ENCODE peak calls at places on chromosome 22, in eight cellular contexts. L is NCI-H146; C is stimulated activated CD8-positive, alpha-beta memory T cell treated with anti-CD3 and anti-CD28 coated beads, Interleukin-15, amount 100 ng/mL, for 4 hours; G is aorta; V is activated CD8-positive, alpha-beta T cell treated with anti-CD3 and anti-CD28 coated beads for 36 hours; J is astrocyte of the cerebellum; W is HEK293T; R is A172. X is an unnamed sample.

GRCh38 chr22:20440637-20441591 is 3.3 kb upstream of the SCARF2 start:
- DNase-seq in J (no peak), C (no peak), L (no peak), R (no peak), W (no peak), V (no peak), G (peak; percentile 32), X (no peak)

GRCh38 chr22:50309601-50309991 is 2.1 kb upstream of the PLXNB2 start:
- DNase-seq in J (no peak), C (no peak), V (no peak), G (no peak), R (no peak), W (no peak), L (no peak), X (no peak)

GRCh38 chr22:38694049-38694448 is 6.7 kb downstream of the JOSD1 start:
- DNase-seq in W (no peak), G (no peak), R (no peak), C (no peak), V (no peak), L (no peak), J (no peak), X (no peak)

GRCh38 chr22:45602824-45603301 is 68.8 kb upstream of the ATXN10 start:
- DNase-seq in R (peak; percentile 64), C (no peak), G (no peak), L (no peak), J (no peak), V (peak; percentile 24), W (peak; percentile 63), X (no peak)

GRCh38 chr22:25027959-25028840 is 75.7 kb downstream of the KIAA1671 start:
- DNase-seq in J (no peak), R (no peak), L (no peak), G (no peak), C (no peak), V (peak; percentile 43), W (peak; percentile 42), X (no peak)

GRCh38 chr22:25368271-25368670 is 148.8 kb downstream of the CRYBB2 start:
- DNase-seq in W (no peak), L (no peak), J (peak; percentile 59), G (no peak), C (no peak), V (no peak), R (peak; percentile 60), X (peak; percentile 23)

GRCh38 chr22:37072673-37073072 is 21.1 kb downstream of the KCTD17 start:
- DNase-seq in G (no peak), J (no peak), W (no peak), L (no peak), R (no peak), C (no peak), V (no peak), X (no peak)

GRCh38 chr22:20117656-20118571 is 888 bp upstream of the TRMT2A start:
- DNase-seq in G (peak; percentile 59), R (no peak), L (peak; percentile 8), J (no peak), C (peak; percentile 63), V (peak; percentile 97), W (no peak), X (no peak)

GRCh38 chr22:22342697-22343602 is 98.4 kb downstream of the VPREB1 start:
- DNase-seq in V (peak; percentile 82), R (peak; percentile 22), W (peak; percentile 80), J (no peak), C (peak; percentile 15), G (no peak), L (peak; percentile 73), X (peak; percentile 66)

GRCh38 chr22:48784701-48785503 is 1042.8 kb downstream of the BRD1 start:
- DNase-seq in L (no peak), C (no peak), R (no peak), G (no peak), J (no peak), W (no peak), V (no peak), X (no peak)

GRCh38 chr22:50306753-50307749 is at the start of gene PLXNB2:
- DNase-seq in C (no peak), L (peak; percentile 80), G (peak; percentile 90), W (peak; percentile 89), R (no peak), J (peak; percentile 39), V (peak; percentile 41), X (no peak)

GRCh38 chr22:41341990-41342389 is 39.8 kb upstream of the TEF start:
- DNase-seq in C (no peak), J (no peak), R (peak; percentile 10), W (no peak), L (no peak), G (no peak), V (peak; percentile 75), X (no peak)

GRCh38 chr22:30564766-30565118 is 9.7 kb downstream of the GAL3ST1 start:
- DNase-seq in V (no peak), J (no peak), C (no peak), W (no peak), G (no peak), R (no peak), L (peak; percentile 27), X (no peak)

GRCh38 chr22:40855104-40855959 is 1.1 kb downstream of the ST13 start:
- DNase-seq in V (peak; percentile 52), R (peak; percentile 12), W (no peak), L (no peak), G (peak; percentile 44), C (no peak), J (no peak), X (no peak)

GRCh38 chr22:43154887-43155536 is 3.7 kb downstream of the TSPO start:
- DNase-seq in L (no peak), J (no peak), R (no peak), G (peak; percentile 88), C (no peak), V (no peak), W (no peak), X (no peak)

GRCh38 chr22:30422481-30423295 is 2.9 kb upstream of the MTFP1 start:
- DNase-seq in J (peak; percentile 82), R (peak; percentile 92), W (no peak), L (peak; percentile 78), V (peak; percentile 67), G (peak; percentile 84), C (no peak), X (peak; percentile 66)

GRCh38 chr22:27631641-27632040 is 169.9 kb downstream of the MN1 start:
- DNase-seq in G (no peak), C (no peak), W (no peak), J (no peak), V (no peak), L (no peak), R (no peak), X (no peak)

GRCh38 chr22:27810566-27810965 is 9.0 kb upstream of the MN1 start:
- DNase-seq in R (peak; percentile 28), L (peak; percentile 42), G (peak; percentile 91), W (no peak), V (no peak), J (no peak), C (no peak), X (no peak)

GRCh38 chr22:25013634-25014033 is 61.1 kb downstream of the KIAA1671 start:
- DNase-seq in L (no peak), J (no peak), G (no peak), R (no peak), V (no peak), C (no peak), W (peak; percentile 79), X (no peak)

GRCh38 chr22:28137036-28137435 is 218.0 kb upstream of the PITPNB start:
- DNase-seq in W (no peak), C (no peak), V (no peak), G (no peak), R (no peak), J (no peak), L (no peak), X (no peak)

GRCh38 chr22:17853066-17853465 is 78.8 kb upstream of the BID start:
- DNase-seq in R (no peak), G (no peak), J (no peak), V (no peak), L (no peak), C (no peak), W (no peak), X (no peak)

GRCh38 chr22:49780281-49780991 is 47.2 kb downstream of the BRD1 start:
- DNase-seq in V (no peak), R (no peak), W (no peak), J (no peak), C (no peak), G (no peak), L (no peak), X (no peak)

GRCh38 chr22:22836635-22837034 is 51.0 kb upstream of the IGLL5 start:
- DNase-seq in W (no peak), C (no peak), L (no peak), V (no peak), G (no peak), R (no peak), J (no peak), X (no peak)

GRCh38 chr22:41229730-41230398 is 10.9 kb downstream of the CHADL start:
- DNase-seq in R (no peak), J (no peak), W (no peak), C (no peak), G (no peak), L (no peak), V (no peak), X (no peak)

GRCh38 chr22:30863161-30863833 is 105.3 kb downstream of the MORC2 start:
- DNase-seq in G (no peak), L (no peak), W (peak; percentile 5), V (no peak), R (no peak), J (no peak), C (no peak), X (no peak)

GRCh38 chr22:46126853-46127385 is 23.4 kb upstream of the PPARA start:
- DNase-seq in W (no peak), J (no peak), G (no peak), C (no peak), V (no peak), L (no peak), R (no peak), X (no peak)

GRCh38 chr22:38454361-38455062 is 487 bp downstream of the KCNJ4 start:
- DNase-seq in R (no peak), L (no peak), G (no peak), C (no peak), W (no peak), J (no peak), V (peak; percentile 49), X (no peak)

GRCh38 chr22:50606126-50606525 is 5.5 kb downstream of the MAPK8IP2 start:
- DNase-seq in R (no peak), C (no peak), J (no peak), L (no peak), V (no peak), W (no peak), G (no peak), X (no peak)

GRCh38 chr22:17580461-17581031 is 17.2 kb downstream of the SLC25A18 start:
- DNase-seq in L (no peak), J (no peak), W (peak; percentile 45), R (no peak), V (no peak), C (no peak), G (no peak), X (no peak)

GRCh38 chr22:40404251-40405177 is 34.1 kb downstream of the SGSM3 start:
- DNase-seq in W (no peak), L (no peak), J (no peak), R (no peak), G (no peak), V (no peak), C (no peak), X (no peak)